ENCODE peak calls at places on chromosome 13, in six cellular contexts. V is K562, W is GM12892, J is H1, D is HepG2, G is GM12891. Q is an unnamed sample.

GRCh38 chr13:94481966-94482365 is 2.5 kb upstream of the DCT start:
- DNase-seq in V (no peak), W (no peak), J (no peak), D (peak), G (no peak), Q (no peak)

GRCh38 chr13:43132228-43132627 is 108.8 kb downstream of the DNAJC15 start:
- DNase-seq in V (peak), W (no peak), J (no peak), D (peak), G (no peak), Q (no peak)

GRCh38 chr13:20429682-20430081 is 96.0 kb downstream of the CRYL1 start:
- DNase-seq in V (no peak), W (no peak), J (no peak), D (no peak), G (no peak), Q (no peak)

GRCh38 chr13:21338651-21339278 is 120.3 kb downstream of the ZDHHC20 start:
- DNase-seq in V (no peak), W (no peak), J (no peak), D (no peak), G (no peak), Q (no peak)

GRCh38 chr13:37747071-37747612 is 122.4 kb downstream of the TRPC4 start:
- DNase-seq in V (no peak), W (no peak), J (no peak), D (no peak), G (no peak), Q (no peak)

GRCh38 chr13:42396901-42397670 is 125.1 kb downstream of the AKAP11 start:
- DNase-seq in V (no peak), W (no peak), J (no peak), D (no peak), G (no peak), Q (no peak)

GRCh38 chr13:48161530-48162179 is 66.8 kb upstream of the MED4 start:
- DNase-seq in V (peak), W (no peak), J (no peak), D (no peak), G (no peak), Q (no peak)

GRCh38 chr13:21100211-21100610 is 38.8 kb upstream of the LATS2 start:
- DNase-seq in V (no peak), W (no peak), J (no peak), D (no peak), G (no peak), Q (no peak)

GRCh38 chr13:106083620-106084350 is 451.7 kb downstream of the EFNB2 start:
- DNase-seq in V (no peak), W (no peak), J (no peak), D (peak), G (no peak), Q (no peak)

GRCh38 chr13:99749627-99750026 is 221.9 kb downstream of the ZIC5 start:
- DNase-seq in V (no peak), W (no peak), J (no peak), D (no peak), G (no peak), Q (no peak)

GRCh38 chr13:32476892-32477291 is 49.0 kb upstream of the N4BP2L1 start:
- DNase-seq in V (no peak), W (no peak), J (no peak), D (no peak), G (no peak), Q (no peak)

GRCh38 chr13:113053376-113053775 is 52.2 kb upstream of the F7 start:
- DNase-seq in V (no peak), W (no peak), J (no peak), D (no peak), G (no peak), Q (no peak)
- TF ChIP-seq TAF1 in V (no peak), W (no peak), J (no peak), D (no peak), G (no peak), Q (no peak)

DNA sequence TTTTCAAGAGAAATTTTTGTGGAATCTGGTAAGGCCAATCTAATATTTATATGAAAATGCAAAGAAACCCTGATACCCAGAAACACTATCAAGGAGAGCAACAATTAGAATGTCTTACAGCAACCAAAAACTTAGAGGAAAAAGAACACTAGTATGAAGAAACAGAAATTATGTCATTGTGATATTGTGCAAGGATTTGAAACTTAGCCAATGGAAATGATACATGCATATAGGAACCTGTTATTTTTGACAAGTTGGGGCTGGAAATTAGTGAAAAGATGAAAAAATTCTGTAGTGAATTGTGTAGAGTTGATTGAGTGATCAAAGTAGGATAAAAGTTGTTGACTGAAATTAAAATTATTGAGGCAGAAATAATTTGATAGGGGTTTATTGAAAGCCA is 792.6 kb upstream of the SLITRK6 start:
- DNase-seq in V (no peak), W (no peak), J (no peak), D (no peak), G (no peak), Q (no peak)
- TF ChIP-seq TAF1 in V (no peak), W (no peak), J (no peak), D (no peak), G (no peak), Q (no peak)

DNA sequence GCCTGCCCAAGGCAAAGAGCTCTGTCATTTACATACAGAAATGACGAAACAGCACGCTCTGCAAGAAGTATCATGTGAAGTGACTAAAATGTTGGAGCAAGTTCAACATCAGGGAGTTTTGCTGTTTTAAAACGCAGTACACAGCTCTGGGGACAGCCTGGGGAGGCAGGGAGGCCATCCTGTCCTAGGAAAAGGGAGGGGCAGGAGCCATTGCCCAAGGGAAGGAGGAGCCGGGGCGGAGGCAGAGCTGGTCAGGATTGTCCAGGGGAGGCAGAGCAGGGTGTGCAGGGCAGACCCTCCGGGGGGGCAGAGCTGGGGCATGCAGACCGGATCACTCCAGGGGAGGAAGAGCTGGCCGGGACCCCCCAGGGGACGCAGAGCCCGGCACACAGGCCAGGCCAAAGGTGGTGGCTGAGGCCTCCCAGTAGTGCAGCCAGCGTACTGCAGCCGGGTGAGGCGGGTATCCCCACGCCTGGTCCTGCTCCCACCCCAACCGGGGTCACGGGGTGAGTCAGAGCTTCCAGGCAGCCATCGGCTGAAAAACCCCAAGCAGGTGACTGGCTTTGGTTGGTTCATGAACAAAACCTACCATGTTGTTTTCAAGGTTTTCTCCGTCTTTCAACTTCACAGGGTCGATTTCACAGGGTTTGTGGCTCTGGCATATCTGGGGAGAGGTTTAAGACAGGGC is 41.9 kb upstream of the C13orf46 start:
- DNase-seq in V (no peak), W (no peak), J (no peak), D (no peak), G (no peak), Q (no peak)
- TF ChIP-seq TAF1 in V (no peak), W (no peak), J (no peak), D (no peak), G (no peak), Q (no peak)

GRCh38 chr13:74449811-74450524 is 315.8 kb upstream of the KLF12 start:
- DNase-seq in V (no peak), W (no peak), J (no peak), D (no peak), G (no peak), Q (no peak)
- TF ChIP-seq TAF1 in V (no peak), W (no peak), J (no peak), D (no peak), G (no peak), Q (no peak)